ENCODE peak calls at places on chromosomes 13 and 19, in six cellular contexts. One of them, this sample, is unnamed. For H3K36me3, the result is how much of the 10 kb centered on the place peaks cover.

GRCh38 chr19:18100710-18101109 is 3.1 kb downstream of the MAST3 start:
- DNase-seq in ascending aorta: no peak
- DNase-seq in upper lobe of left lung: no peak
- DNase-seq in psoas muscle: no peak
- DNase-seq in uterus: no peak
- DNase-seq in endodermal cell: peak
- DNase-seq in this sample: no peak

GRCh38 chr13:78976696-78977095 is 317.7 kb upstream of the OBI1 start:
- DNase-seq in ascending aorta: no peak
- DNase-seq in upper lobe of left lung: no peak
- DNase-seq in psoas muscle: no peak
- DNase-seq in uterus: no peak
- DNase-seq in endodermal cell: no peak
- DNase-seq in this sample: no peak

GRCh38 chr13:45817833-45818232 is 33.7 kb downstream of the SIAH3 start:
- DNase-seq in ascending aorta: no peak
- DNase-seq in upper lobe of left lung: no peak
- DNase-seq in psoas muscle: no peak
- DNase-seq in uterus: no peak
- DNase-seq in endodermal cell: no peak
- DNase-seq in this sample: no peak

GRCh38 chr19:11355160-11356073 is at the start of gene PLPPR2:
- DNase-seq in ascending aorta: peak
- DNase-seq in upper lobe of left lung: peak
- DNase-seq in psoas muscle: peak
- DNase-seq in uterus: peak
- DNase-seq in endodermal cell: peak
- DNase-seq in this sample: peak

GRCh38 chr13:44181938-44182337 is 191.7 kb upstream of the SERP2 start:
- DNase-seq in ascending aorta: no peak
- DNase-seq in upper lobe of left lung: no peak
- DNase-seq in psoas muscle: no peak
- DNase-seq in uterus: no peak
- DNase-seq in endodermal cell: no peak
- DNase-seq in this sample: no peak

GRCh38 chr13:49453465-49453864 is 9.4 kb downstream of the SETDB2 start:
- DNase-seq in ascending aorta: no peak
- DNase-seq in upper lobe of left lung: no peak
- DNase-seq in psoas muscle: no peak
- DNase-seq in uterus: no peak
- DNase-seq in endodermal cell: no peak
- DNase-seq in this sample: no peak

GRCh38 chr13:112885782-112886268 is 83.2 kb upstream of the MCF2L start:
- DNase-seq in ascending aorta: no peak
- DNase-seq in upper lobe of left lung: peak
- DNase-seq in psoas muscle: peak
- DNase-seq in uterus: peak
- DNase-seq in endodermal cell: peak
- DNase-seq in this sample: no peak

GRCh38 chr13:91346848-91347211 is 657 bp upstream of the MIR17HG start:
- DNase-seq in ascending aorta: no peak
- DNase-seq in upper lobe of left lung: no peak
- DNase-seq in psoas muscle: no peak
- DNase-seq in uterus: no peak
- DNase-seq in endodermal cell: no peak
- DNase-seq in this sample: no peak

GRCh38 chr13:99129951-99130350 is 70.7 kb upstream of the UBAC2 start:
- DNase-seq in ascending aorta: no peak
- DNase-seq in upper lobe of left lung: no peak
- DNase-seq in psoas muscle: no peak
- DNase-seq in uterus: no peak
- DNase-seq in endodermal cell: no peak
- DNase-seq in this sample: no peak

GRCh38 chr19:47487551-47488515 is 3.8 kb upstream of the KPTN start:
- DNase-seq in ascending aorta: no peak
- DNase-seq in upper lobe of left lung: no peak
- DNase-seq in psoas muscle: no peak
- DNase-seq in uterus: no peak
- DNase-seq in endodermal cell: no peak
- DNase-seq in this sample: peak

GRCh38 chr19:28419312-28419711 is 793.6 kb downstream of the UQCRFS1 start:
- DNase-seq in ascending aorta: no peak
- DNase-seq in upper lobe of left lung: peak
- DNase-seq in psoas muscle: no peak
- DNase-seq in uterus: no peak
- DNase-seq in endodermal cell: no peak
- DNase-seq in this sample: no peak

DNA sequence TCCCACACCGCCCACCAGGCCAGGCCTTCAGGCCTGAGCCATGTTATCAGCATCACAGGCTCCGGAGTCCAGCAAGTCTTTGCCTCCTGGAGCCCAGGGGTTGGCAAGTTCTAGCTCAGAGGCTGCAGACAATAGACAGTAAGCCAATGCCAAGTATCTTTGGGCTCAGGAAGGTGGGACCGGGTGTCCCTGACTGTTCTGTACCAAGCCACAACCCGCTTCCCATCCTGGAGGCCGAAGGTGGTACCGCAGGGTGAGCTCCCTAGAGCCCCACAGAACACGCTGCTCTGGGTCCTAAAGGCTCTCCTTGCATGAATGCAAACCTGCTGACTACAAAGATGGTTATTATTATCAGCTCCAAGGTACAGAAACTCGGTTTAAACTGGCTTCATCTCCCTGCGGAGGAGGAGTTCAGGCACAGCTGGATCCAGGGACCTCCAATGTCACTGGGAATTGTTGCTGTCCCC is 5.5 kb upstream of the FSTL3 start:
- DNase-seq in ascending aorta: no peak
- DNase-seq in upper lobe of left lung: peak
- DNase-seq in psoas muscle: no peak
- DNase-seq in uterus: no peak
- DNase-seq in endodermal cell: peak
- DNase-seq in this sample: no peak
- H3K27ac ChIP-seq in ascending aorta: no peak
- H3K27ac ChIP-seq in upper lobe of left lung: no peak
- H3K27ac ChIP-seq in psoas muscle: no peak
- H3K27ac ChIP-seq in uterus: no peak
- H3K27ac ChIP-seq in endodermal cell: no peak
- H3K27ac ChIP-seq in this sample: no peak

DNA sequence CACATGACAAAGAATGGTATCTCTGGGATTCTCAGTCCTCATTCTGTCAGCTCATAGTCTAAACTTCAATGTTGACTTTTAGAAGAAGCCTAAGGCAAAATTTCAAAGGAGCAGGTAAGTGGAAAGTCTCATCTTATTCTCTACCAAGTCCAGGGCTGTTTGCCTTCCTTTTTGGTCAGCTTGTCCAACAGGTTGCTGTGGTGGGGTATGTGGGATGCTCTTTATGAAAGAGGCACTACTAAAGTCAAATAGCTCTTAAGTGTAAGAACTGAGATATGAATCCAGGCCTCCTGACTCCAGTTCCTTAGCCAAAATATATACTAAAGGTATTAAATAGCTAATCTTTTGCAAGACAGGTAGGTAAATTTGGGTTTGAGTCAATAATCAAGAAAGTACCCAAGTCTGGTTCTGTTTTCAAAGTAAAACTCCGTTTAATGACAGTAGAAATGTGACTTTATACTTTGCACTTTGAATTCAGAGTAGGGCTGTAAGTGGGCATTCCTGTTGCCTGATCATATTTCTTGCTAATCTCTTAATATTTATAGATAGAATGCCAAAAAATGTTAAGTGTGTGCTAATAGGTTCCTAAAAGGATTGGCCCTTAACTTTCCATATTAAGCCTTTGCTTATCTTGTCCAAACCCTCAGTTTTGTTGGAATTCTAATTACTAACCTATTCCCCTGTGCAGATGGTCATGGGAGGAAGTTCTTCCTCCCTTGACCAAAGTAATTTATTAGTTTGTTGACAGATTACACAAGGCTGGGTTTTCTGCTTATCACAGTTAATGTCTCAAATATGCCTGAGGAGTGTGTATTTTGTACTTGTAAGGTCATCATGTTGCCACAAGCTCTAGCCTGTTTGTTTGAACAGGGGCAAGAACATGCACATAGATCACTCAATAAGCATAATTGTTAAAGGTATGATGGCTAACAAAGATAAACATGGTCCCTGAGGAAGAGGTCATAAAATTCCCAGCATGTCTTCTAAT is 540.9 kb upstream of the SPRY2 start:
- DNase-seq in ascending aorta: no peak
- DNase-seq in upper lobe of left lung: no peak
- DNase-seq in psoas muscle: no peak
- DNase-seq in uterus: no peak
- DNase-seq in endodermal cell: no peak
- DNase-seq in this sample: no peak
- H3K36me3 ChIP-seq in ascending aorta: under half
- H3K36me3 ChIP-seq in upper lobe of left lung: under half
- H3K36me3 ChIP-seq in psoas muscle: under half
- H3K36me3 ChIP-seq in uterus: under half
- H3K36me3 ChIP-seq in endodermal cell: under half
- H3K36me3 ChIP-seq in this sample: under half

DNA sequence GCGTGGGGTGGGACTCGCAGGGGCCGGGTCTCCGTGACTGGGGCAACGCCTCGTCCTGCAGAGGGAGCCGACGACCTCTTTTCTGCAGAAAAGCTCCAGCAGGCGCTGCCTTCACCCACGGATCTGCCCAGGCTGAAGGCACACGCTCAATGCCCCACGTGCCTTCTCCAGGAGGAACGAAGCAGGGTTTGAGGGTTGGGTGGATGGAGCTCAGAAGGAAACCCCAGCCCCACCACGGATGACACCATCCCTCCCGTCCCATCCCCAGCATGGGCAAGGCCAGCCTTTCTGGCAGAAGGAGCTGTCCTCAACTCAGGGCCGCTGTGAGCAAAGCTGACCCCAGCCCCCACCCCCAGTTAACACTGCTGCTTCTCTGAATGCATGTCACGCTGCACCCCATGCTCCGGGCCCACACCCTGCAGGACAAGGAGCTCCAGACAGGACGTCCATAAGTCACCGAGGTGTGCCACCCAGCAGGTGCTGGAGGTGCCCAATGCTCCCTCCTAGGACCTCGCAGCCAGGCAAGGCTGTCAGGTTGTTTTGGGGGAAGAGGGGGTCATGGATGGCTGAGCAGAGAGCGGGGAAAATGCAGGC is 7.4 kb downstream of the C19orf25 start:
- DNase-seq in ascending aorta: no peak
- DNase-seq in upper lobe of left lung: peak
- DNase-seq in psoas muscle: no peak
- DNase-seq in uterus: no peak
- DNase-seq in endodermal cell: peak
- DNase-seq in this sample: no peak
- H3K27ac ChIP-seq in ascending aorta: no peak
- H3K27ac ChIP-seq in upper lobe of left lung: no peak
- H3K27ac ChIP-seq in psoas muscle: no peak
- H3K27ac ChIP-seq in uterus: no peak
- H3K27ac ChIP-seq in endodermal cell: no peak
- H3K27ac ChIP-seq in this sample: no peak

DNA sequence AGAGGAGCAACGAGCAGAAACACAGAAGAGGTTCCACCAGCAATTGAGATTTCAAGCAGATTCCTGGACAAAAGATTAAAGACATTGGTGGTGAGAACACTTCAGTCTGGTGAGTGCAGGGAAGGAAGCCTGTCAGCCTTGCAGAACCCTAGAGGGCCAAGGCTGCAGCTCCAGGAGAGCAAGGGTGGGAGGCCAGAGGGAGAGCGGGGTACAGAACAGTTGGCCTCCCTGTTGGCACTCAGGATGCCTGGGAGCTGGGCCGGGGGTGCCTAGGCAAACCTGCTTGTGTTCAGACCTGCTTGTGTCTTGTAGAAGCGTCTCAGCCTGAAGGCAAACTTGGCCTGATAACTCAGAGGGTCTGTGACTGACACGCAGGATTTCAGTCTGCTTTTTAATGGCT is 5.1 kb upstream of the LIN7B start:
- DNase-seq in ascending aorta: no peak
- DNase-seq in upper lobe of left lung: no peak
- DNase-seq in psoas muscle: no peak
- DNase-seq in uterus: no peak
- DNase-seq in endodermal cell: no peak
- DNase-seq in this sample: no peak
- H3K36me3 ChIP-seq in ascending aorta: under half
- H3K36me3 ChIP-seq in upper lobe of left lung: under half
- H3K36me3 ChIP-seq in psoas muscle: under half
- H3K36me3 ChIP-seq in uterus: under half
- H3K36me3 ChIP-seq in endodermal cell: half or more
- H3K36me3 ChIP-seq in this sample: half or more

DNA sequence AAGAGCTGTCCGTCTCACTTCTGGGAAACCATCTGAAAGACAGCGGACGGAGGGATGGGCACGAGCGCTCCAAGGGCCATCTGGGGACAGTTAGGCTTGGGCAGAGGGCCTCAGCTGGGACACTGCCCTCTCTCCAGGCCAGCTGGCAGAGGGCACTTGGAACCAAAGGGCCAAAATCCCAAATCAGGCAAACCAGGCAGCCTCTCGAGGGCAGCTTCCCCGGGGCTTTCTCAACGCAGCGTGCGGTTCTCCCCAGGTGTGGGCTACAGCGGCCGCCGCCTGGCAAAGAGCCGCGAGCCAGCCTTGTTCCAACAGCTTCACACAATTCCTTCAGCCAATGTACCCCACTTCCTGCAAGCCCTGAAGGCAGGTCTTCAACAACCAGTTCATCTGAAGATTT is 5.0 kb downstream of the MLLT1 start:
- DNase-seq in ascending aorta: no peak
- DNase-seq in upper lobe of left lung: peak
- DNase-seq in psoas muscle: peak
- DNase-seq in uterus: peak
- DNase-seq in endodermal cell: no peak
- DNase-seq in this sample: no peak
- H3K27ac ChIP-seq in ascending aorta: peak
- H3K27ac ChIP-seq in upper lobe of left lung: peak
- H3K27ac ChIP-seq in psoas muscle: peak
- H3K27ac ChIP-seq in uterus: peak
- H3K27ac ChIP-seq in endodermal cell: no peak
- H3K27ac ChIP-seq in this sample: peak

GRCh38 chr19:7639863-7640348 is 3.0 kb downstream of the STXBP2 start:
- DNase-seq in ascending aorta: no peak
- DNase-seq in upper lobe of left lung: no peak
- DNase-seq in psoas muscle: no peak
- DNase-seq in uterus: no peak
- DNase-seq in endodermal cell: no peak
- DNase-seq in this sample: no peak
- H3K36me3 ChIP-seq in ascending aorta: under half
- H3K36me3 ChIP-seq in upper lobe of left lung: under half
- H3K36me3 ChIP-seq in psoas muscle: under half
- H3K36me3 ChIP-seq in uterus: under half
- H3K36me3 ChIP-seq in endodermal cell: under half
- H3K36me3 ChIP-seq in this sample: under half

This sample was measured in suprapubic skin.